ENCODE peak calls at places on chromosomes 2 and 18, in five cellular contexts. V is hepatocyte, E is pancreas, P is adrenal gland, Y is stomach. C is an unnamed sample.
A peak's percentile ranks its signal among the peaks of the same experiment; 100 is the strongest.

GRCh38 chr2:53334610-53335009 is 433.0 kb upstream of the CHAC2 start:
- DNase-seq in E (no peak), V (no peak), Y (no peak), P (no peak), C (no peak)

GRCh38 chr2:16160281-16161084 is 220.1 kb downstream of the MYCN start:
- DNase-seq in V (no peak), E (no peak), P (no peak), Y (no peak), C (no peak)

GRCh38 chr2:207012461-207012860 is 73.1 kb downstream of the CPO start:
- DNase-seq in E (no peak), Y (no peak), V (no peak), P (no peak), C (no peak)

GRCh38 chr2:8445580-8445979 is 236.3 kb upstream of the ID2 start:
- DNase-seq in Y (no peak), V (no peak), P (no peak), E (no peak), C (no peak)

GRCh38 chr18:62717850-62718229 is 2.5 kb downstream of the PHLPP1 start:
- DNase-seq in E (no peak), P (no peak), Y (no peak), V (no peak), C (no peak)

GRCh38 chr2:61906187-61906470 is 655 bp downstream of the COMMD1 start:
- DNase-seq in E (no peak), P (no peak), Y (no peak), V (no peak), C (no peak)

GRCh38 chr18:27921392-27921791 is 255.5 kb downstream of the CDH2 start:
- DNase-seq in P (no peak), Y (no peak), V (no peak), E (no peak), C (no peak)

GRCh38 chr18:25876334-25876979 is 214.0 kb downstream of the SS18 start:
- DNase-seq in E (no peak), V (no peak), P (no peak), Y (no peak), C (no peak)

GRCh38 chr18:13366131-13366530 is 147.6 kb downstream of the LDLRAD4 start:
- DNase-seq in V (no peak), E (no peak), Y (no peak), P (no peak), C (no peak)

GRCh38 chr2:144889348-144889747 is 369.4 kb upstream of the ZEB2 start:
- DNase-seq in Y (no peak), P (no peak), E (no peak), V (no peak), C (no peak)

GRCh38 chr2:182015334-182016109 is 29.9 kb downstream of the PPP1R1C start:
- DNase-seq in V (no peak), Y (no peak), P (no peak), E (no peak), C (no peak)

GRCh38 chr18:79405781-79406575 is 10.2 kb downstream of the NFATC1 start:
- DNase-seq in P (peak; percentile 71), Y (peak; percentile 59), E (peak; percentile 17), V (no peak), C (no peak)

GRCh38 chr18:7417742-7418141 is 149.4 kb upstream of the PTPRM start:
- DNase-seq in E (no peak), Y (no peak), P (no peak), V (peak; percentile 24), C (no peak)

GRCh38 chr18:41532344-41533086 is 422.5 kb upstream of the PIK3C3 start:
- DNase-seq in Y (no peak), P (no peak), E (no peak), V (peak; percentile 30), C (no peak)

GRCh38 chr2:20578895-20579825 is 71.7 kb downstream of the HS1BP3 start:
- DNase-seq in V (peak; percentile 91), P (peak; percentile 94), Y (peak; percentile 55), E (no peak), C (peak; percentile 92)

GRCh38 chr2:25314514-25315315 is 27.0 kb downstream of the DNMT3A start:
- DNase-seq in V (peak; percentile 84), P (peak; percentile 72), E (peak; percentile 55), Y (peak; percentile 68), C (no peak)

GRCh38 chr2:201964631-201965206 is 68.9 kb upstream of the FZD7 start:
- DNase-seq in E (no peak), Y (no peak), P (no peak), V (no peak), C (no peak)

GRCh38 chr2:83386559-83386958 is 1072.5 kb downstream of the SUCLG1 start:
- DNase-seq in E (no peak), V (no peak), P (no peak), Y (no peak), C (no peak)

GRCh38 chr2:133607679-133608078 is 39.4 kb upstream of the NCKAP5 start:
- DNase-seq in Y (no peak), P (no peak), E (no peak), V (no peak), C (no peak)

GRCh38 chr2:217872319-217872718 is 130.5 kb downstream of the TNS1 start:
- DNase-seq in V (no peak), E (no peak), Y (no peak), P (no peak), C (no peak)
- TF ChIP-seq CTCF in V (no peak), E (no peak), Y (no peak), P (no peak), C (no peak)

GRCh38 chr18:58276640-58277456 is 232.8 kb downstream of the NEDD4L start:
- DNase-seq in P (no peak), E (no peak), V (no peak), Y (peak; percentile 61), C (no peak)
- H3K27ac ChIP-seq in P (no peak overlapping the region), E (peak overlapping the region; percentile 50), V (peak overlapping the region; percentile 22), Y (peak overlapping the region; percentile 77), C (no peak overlapping the region)

DNA sequence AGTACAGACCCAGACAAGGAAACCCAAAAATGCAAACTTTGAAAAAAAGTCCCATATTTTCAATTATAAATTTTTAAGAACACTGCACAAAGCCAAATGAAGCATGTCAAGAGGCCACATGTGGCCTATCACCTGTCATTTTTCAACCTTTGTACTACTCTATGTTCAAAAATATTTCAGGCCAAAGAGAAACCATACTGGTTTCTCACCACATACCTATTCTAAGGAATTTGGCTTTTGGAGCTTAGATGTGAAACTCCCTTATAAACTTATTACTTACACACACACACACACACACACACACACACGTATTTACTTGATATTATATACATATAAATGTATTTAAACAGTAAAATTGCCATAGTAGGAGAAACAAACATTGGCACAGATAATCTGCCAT is 338.7 kb downstream of the TXNL1 start:
- DNase-seq in Y (no peak), P (no peak), V (no peak), E (no peak), C (no peak)
- H3K4me3 ChIP-seq in Y (no peak overlapping the region), P (no peak overlapping the region), V (no peak overlapping the region), E (no peak overlapping the region), C (no peak overlapping the region)

GRCh38 chr2:42922790-42923631 is 130.6 kb upstream of the HAAO start:
- DNase-seq in Y (no peak), V (peak; percentile 71), P (no peak), E (no peak), C (no peak)

GRCh38 chr2:42924436-42924897 is 132.1 kb upstream of the HAAO start:
- DNase-seq in V (no peak), P (no peak), E (no peak), Y (no peak), C (no peak)

GRCh38 chr2:42922293-42922692 is 129.9 kb upstream of the HAAO start:
- DNase-seq in V (no peak), P (no peak), E (no peak), Y (no peak), C (no peak)

GRCh38 chr2:42925742-42926437 is 133.5 kb upstream of the HAAO start:
- DNase-seq in E (no peak), P (no peak), Y (peak; percentile 85), V (no peak), C (no peak)

DNA sequence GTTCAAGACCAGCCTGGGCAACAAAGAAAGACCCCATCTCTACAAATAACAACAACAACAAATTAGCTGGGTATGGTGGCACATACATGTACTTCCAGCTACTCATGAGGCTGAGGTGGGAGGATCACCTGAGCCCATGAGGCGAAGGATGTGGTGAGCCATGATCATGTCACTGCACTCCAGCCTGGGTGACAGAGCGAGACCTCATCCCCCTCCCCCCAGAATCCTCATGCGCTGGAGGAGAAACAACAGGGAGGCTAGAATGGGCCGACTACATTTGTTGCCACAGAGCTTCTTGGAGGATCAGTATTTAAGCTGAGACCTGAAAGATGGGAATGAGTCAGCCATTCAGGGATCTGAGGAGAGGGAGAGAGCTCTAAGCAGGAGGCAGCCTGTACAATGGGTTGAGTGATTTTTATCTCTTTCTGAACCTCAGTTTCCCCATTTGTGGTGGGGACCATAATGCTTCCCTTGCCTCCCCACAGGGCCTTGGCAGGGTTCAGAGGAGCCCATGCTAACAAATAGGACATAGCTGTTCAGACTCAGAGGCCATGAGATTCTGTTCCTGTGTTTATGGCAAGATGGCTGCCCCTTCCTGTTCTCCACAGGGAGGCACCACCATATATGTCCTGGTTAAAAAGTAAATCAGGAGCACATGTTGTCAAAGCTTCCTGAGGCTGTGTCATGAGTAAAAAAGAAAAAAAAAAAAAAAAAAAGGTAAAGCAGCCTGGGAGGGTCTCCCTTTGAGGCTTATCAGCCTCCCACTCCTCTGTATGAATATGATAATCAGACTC is 131.4 kb upstream of the HAAO start:
- DNase-seq in V (no peak), P (no peak), Y (no peak), E (no peak), C (no peak)
- TF ChIP-seq CTCF in V (no peak), P (no peak), Y (no peak), E (no peak), C (no peak)

GRCh38 chr2:1601064-1601405 is 143.3 kb downstream of the PXDN start:
- DNase-seq in V (no peak), E (no peak), P (no peak), Y (no peak), C (no peak)

GRCh38 chr2:1598800-1599199 is 145.5 kb downstream of the PXDN start:
- DNase-seq in P (no peak), E (no peak), Y (no peak), V (no peak), C (peak; percentile 55)

GRCh38 chr2:1599301-1600085 is 144.8 kb downstream of the PXDN start:
- DNase-seq in E (no peak), P (no peak), V (no peak), Y (no peak), C (peak; percentile 64)

GRCh38 chr2:1601471-1602358 is 142.6 kb downstream of the PXDN start:
- DNase-seq in P (no peak), V (no peak), E (no peak), Y (no peak), C (peak; percentile 69)

DNA sequence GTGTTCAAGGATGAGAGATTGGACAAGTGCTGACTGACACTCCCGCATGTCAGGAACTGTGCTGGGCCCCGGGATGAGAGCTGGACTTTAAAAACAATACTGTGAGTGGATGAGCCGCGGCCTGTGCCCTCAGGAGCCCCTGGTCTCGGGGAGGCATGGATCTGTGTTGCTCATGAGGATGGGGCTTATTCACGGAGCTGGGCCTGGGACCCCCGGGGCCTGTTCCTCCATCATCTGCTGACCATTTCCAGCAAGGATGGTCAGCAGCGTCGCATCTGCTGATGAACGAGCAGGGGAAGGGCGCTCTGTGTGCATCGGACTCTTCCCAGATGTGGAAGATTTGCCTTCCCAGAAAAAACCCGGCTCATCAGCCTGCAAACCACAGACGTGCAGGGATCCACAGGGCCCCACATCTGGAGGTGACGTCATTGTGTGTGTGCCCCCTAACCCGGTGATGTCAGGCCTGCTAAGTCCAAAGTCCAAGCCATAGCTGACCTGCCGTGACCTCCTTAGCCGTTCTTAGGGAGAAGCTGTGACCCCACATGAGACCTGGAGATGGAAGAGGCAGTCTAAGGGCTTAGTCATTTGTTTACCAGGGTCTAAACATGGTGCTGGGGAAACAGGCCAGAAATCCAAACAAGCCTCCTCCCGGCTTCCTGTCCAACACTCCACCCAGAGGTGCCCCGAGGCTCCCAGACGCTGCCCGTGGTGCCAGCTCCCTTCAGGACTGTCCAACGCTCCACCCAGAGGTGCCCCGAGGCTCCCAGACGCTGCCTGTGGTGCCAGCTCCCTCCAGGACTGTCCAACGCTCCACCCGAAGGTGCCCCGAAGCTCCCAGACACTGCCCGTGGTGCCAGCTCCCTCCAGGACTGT is 143.9 kb downstream of the PXDN start:
- DNase-seq in Y (no peak), E (no peak), P (no peak), V (no peak), C (peak; percentile 72)
- H3K27ac ChIP-seq in Y (peak overlapping the region; percentile 57), E (no peak overlapping the region), P (no peak overlapping the region), V (peak overlapping the region; percentile 31), C (no peak overlapping the region)